ENCODE peak calls at places on chromosomes 16 and 17, in four cellular contexts. U is suprapubic skin, K is lower leg skin, T is body of pancreas. C is an unnamed sample.

GRCh38 chr16:84885024-84885910 is 65.5 kb downstream of the CRISPLD2 start:
- DNase-seq in U (no peak), K (no peak), T (peak), C (no peak)

GRCh38 chr16:89921131-89921698 is 1.9 kb upstream of the TUBB3 start:
- DNase-seq in U (peak), K (no peak), T (no peak), C (peak)

GRCh38 chr16:49637511-49637910 is 218.4 kb downstream of the ZNF423 start:
- DNase-seq in U (no peak), K (no peak), T (no peak), C (no peak)

GRCh38 chr16:57960826-57961472 is 10.0 kb downstream of the CNGB1 start:
- DNase-seq in U (no peak), K (no peak), T (no peak), C (no peak)

GRCh38 chr16:25108054-25108453 is 3.5 kb upstream of the LCMT1 start:
- DNase-seq in U (no peak), K (no peak), T (no peak), C (no peak)

GRCh38 chr16:50083996-50084395 is 18.2 kb downstream of the HEATR3 start:
- DNase-seq in U (no peak), K (no peak), T (no peak), C (no peak)

GRCh38 chr17:65219124-65219523 is 82.0 kb downstream of the RGS9 start:
- DNase-seq in U (no peak), K (no peak), T (no peak), C (no peak)

GRCh38 chr16:473046-474043 is 47.9 kb downstream of the RAB11FIP3 start:
- DNase-seq in U (no peak), K (no peak), T (no peak), C (no peak)

GRCh38 chr16:66588981-66589713 is 9.9 kb downstream of the CMTM2 start:
- DNase-seq in U (peak), K (no peak), T (peak), C (no peak)

GRCh38 chr16:87713469-87714229 is 52.1 kb downstream of the KLHDC4 start:
- DNase-seq in U (no peak), K (no peak), T (no peak), C (no peak)

GRCh38 chr16:88298882-88299745 is 83.6 kb upstream of the ZNF469 start:
- DNase-seq in U (no peak), K (no peak), T (no peak), C (no peak)

GRCh38 chr17:50269477-50270429 is 4.5 kb upstream of the TMEM92 start:
- DNase-seq in U (peak), K (peak), T (peak), C (peak)

GRCh38 chr16:64627288-64627687 is 494.6 kb downstream of the CDH11 start:
- DNase-seq in U (no peak), K (no peak), T (no peak), C (no peak)

GRCh38 chr16:47043200-47043599 is 69.7 kb upstream of the DNAJA2 start:
- DNase-seq in U (no peak), K (no peak), T (no peak), C (no peak)

GRCh38 chr17:19410101-19410500 is 931 bp upstream of the RNF112 start:
- DNase-seq in U (no peak), K (no peak), T (no peak), C (no peak)

GRCh38 chr17:55734128-55734781 is 11.6 kb upstream of the TMEM100 start:
- DNase-seq in U (no peak), K (no peak), T (no peak), C (no peak)

GRCh38 chr17:30788918-30789317 is 35.6 kb downstream of the CRLF3 start:
- DNase-seq in U (no peak), K (no peak), T (no peak), C (no peak)

GRCh38 chr16:57544129-57544653 is 1.7 kb downstream of the ADGRG5 start:
- DNase-seq in U (peak), K (no peak), T (no peak), C (no peak)

GRCh38 chr17:28169621-28170349 is 127.3 kb downstream of the NLK start:
- DNase-seq in U (no peak), K (no peak), T (no peak), C (no peak)

GRCh38 chr17:14201595-14201994 is 35.1 kb downstream of the CDRT15 start:
- DNase-seq in U (no peak), K (no peak), T (no peak), C (no peak)

GRCh38 chr17:28335201-28335958 is at the start of the genes IFT20 and TNFAIP1:
- DNase-seq in U (peak), K (peak), T (peak), C (peak)

GRCh38 chr17:72424505-72425117 is 303.8 kb downstream of the SOX9 start:
- DNase-seq in U (no peak), K (no peak), T (no peak), C (no peak)

GRCh38 chr17:44522883-44523671 is 19.9 kb upstream of the GPATCH8 start:
- DNase-seq in U (no peak), K (peak), T (peak), C (peak)
- TF ChIP-seq CTCF in U (no peak), K (no peak), T (peak), C (no peak)

GRCh38 chr17:81869221-81870154 is 1.6 kb downstream of the ARHGDIA start:
- DNase-seq in U (peak), K (no peak), T (peak), C (peak)

GRCh38 chr17:81868674-81869220 is 2.4 kb downstream of the ARHGDIA start:
- DNase-seq in U (no peak), K (no peak), T (peak), C (peak)

GRCh38 chr17:81871387-81872120 is 417 bp upstream of the ARHGDIA start:
- DNase-seq in U (peak), K (peak), T (peak), C (peak)

GRCh38 chr17:81870978-81871386 is at the start of gene ARHGDIA:
- DNase-seq in U (peak), K (no peak), T (no peak), C (no peak)

DNA sequence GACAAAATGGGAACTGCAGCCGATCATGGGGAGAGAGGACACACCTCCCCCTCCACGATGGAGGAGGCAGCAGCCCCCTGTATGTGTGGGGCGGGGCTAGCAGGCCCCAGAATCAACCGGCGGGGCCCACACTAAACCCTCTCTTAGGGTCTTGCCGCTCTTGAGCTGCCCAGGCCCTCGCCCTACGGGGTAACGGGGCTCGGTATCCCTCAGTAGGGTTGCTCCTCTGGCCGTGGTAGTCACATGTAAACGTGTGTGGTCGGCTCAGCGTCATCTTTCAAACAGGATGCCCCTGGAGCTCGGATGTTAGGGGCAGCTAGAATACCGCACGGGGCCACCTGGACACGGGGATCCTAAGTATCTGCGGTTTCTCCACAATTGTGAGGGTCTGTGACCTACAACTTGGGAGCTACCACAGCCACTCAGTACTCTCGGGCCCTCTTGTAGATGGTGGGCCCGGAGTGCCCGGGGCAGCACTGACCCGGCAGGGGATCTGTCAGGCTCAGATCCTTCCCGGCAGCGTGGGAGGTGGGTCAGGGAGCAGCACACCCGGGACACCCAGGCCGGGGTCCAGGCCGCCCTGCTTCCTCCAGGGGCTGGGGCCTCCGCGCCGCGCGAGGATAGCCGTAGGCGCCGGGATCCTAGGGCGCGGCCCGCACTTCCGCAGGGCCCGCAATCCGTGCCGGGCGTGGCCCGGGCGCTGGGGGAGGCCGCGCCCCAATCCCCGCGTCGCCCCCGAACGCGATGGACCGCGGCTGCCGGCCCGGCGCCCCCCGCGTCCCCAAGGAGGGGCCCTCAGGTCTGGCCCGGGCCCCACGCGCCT is 771 bp downstream of the ARHGDIA start:
- DNase-seq in U (peak), K (no peak), T (no peak), C (peak)
- TF ChIP-seq POLR2A in U (no peak), K (no peak), T (no peak), C (no peak)

GRCh38 chr16:59047114-59047513 is 313.0 kb upstream of the GOT2 start:
- DNase-seq in U (no peak), K (no peak), T (no peak), C (no peak)
- TF ChIP-seq CTCF in U (no peak), K (no peak), T (no peak), C (no peak)

DNA sequence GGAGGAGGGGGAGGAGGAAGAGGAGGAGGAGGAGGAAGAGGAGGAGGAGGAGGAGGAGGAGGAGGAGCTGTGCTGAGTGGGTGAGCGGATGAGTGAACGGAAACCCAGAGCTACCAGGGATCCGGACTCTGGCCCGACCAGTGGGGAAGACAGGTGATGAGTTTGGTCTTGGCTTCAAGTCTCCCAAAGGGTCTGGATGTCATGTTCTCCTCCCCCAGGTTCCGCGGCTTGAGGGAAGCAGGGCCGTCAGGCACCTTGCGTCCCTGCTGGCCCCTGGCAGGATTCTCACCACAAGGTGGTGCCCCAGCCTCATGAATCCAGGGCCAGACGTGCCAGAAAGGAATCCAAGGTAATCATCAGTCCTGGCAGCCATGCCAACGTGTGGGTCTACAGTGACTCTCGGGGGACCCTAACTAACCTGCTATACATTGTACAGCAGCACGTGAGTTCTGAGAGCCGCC is 13.5 kb upstream of the ABAT start:
- DNase-seq in U (no peak), K (peak), T (peak), C (peak)
- TF ChIP-seq POLR2A in U (no peak), K (no peak), T (no peak), C (no peak)